ENCODE peak calls at places on chromosomes 1 and 21, in seven cellular contexts. B is mesothelial cell of epicardium, S is adrenal gland, Z is right lobe of liver, T is kidney, V is foreskin fibroblast, U is psoas muscle. P is an unnamed sample.

GRCh38 chr21:26433386-26433785 is 139.7 kb downstream of the CYYR1 start:
- DNase-seq in B (no peak), S (no peak), Z (no peak), T (no peak), V (peak; percentile 26), U (no peak), P (no peak)

GRCh38 chr1:15304708-15305326 is 57.8 kb downstream of the FHAD1 start:
- DNase-seq in B (peak; percentile 80), S (peak; percentile 72), Z (peak; percentile 70), T (no peak), V (peak; percentile 67), U (peak; percentile 64), P (no peak)

GRCh38 chr1:201264554-201264953 is 18.8 kb upstream of the PKP1 start:
- DNase-seq in B (no peak), S (no peak), Z (no peak), T (no peak), V (no peak), U (no peak), P (no peak)

GRCh38 chr1:62689524-62689923 is 1.3 kb upstream of the DOCK7 start:
- DNase-seq in B (no peak), S (no peak), Z (no peak), T (no peak), V (peak; percentile 91), U (no peak), P (no peak)

GRCh38 chr21:33976082-33976979 is 60.7 kb upstream of the ATP5PO start:
- DNase-seq in B (peak; percentile 57), S (peak; percentile 16), Z (no peak), T (no peak), V (peak; percentile 95), U (no peak), P (peak; percentile 93)

GRCh38 chr1:208231929-208232360 is 12.2 kb downstream of the PLXNA2 start:
- DNase-seq in B (no peak), S (no peak), Z (no peak), T (no peak), V (peak; percentile 79), U (no peak), P (peak; percentile 57)

GRCh38 chr1:104787866-104788510 is 1038.3 kb downstream of the AMY1C start:
- DNase-seq in B (no peak), S (no peak), Z (no peak), T (peak; percentile 48), V (no peak), U (no peak), P (no peak)

GRCh38 chr1:210301254-210301955 is 27.3 kb upstream of the HHAT start:
- DNase-seq in B (no peak), S (no peak), Z (no peak), T (no peak), V (peak; percentile 74), U (no peak), P (no peak)

GRCh38 chr1:221344693-221345092 is 397.2 kb downstream of the DUSP10 start:
- DNase-seq in B (no peak), S (no peak), Z (no peak), T (no peak), V (peak; percentile 78), U (no peak), P (no peak)

GRCh38 chr1:56502700-56503245 is 76.6 kb downstream of the PLPP3 start:
- DNase-seq in B (no peak), S (peak; percentile 72), Z (no peak), T (no peak), V (peak; percentile 31), U (no peak), P (no peak)

GRCh38 chr1:30412241-30413110 is 310.9 kb downstream of the MATN1 start:
- DNase-seq in B (peak; percentile 28), S (no peak), Z (peak; percentile 26), T (no peak), V (no peak), U (no peak), P (no peak)

GRCh38 chr1:84698151-84698651 is 7.9 kb upstream of the SSX2IP start:
- DNase-seq in B (no peak), S (no peak), Z (no peak), T (no peak), V (peak; percentile 91), U (no peak), P (peak; percentile 77)

GRCh38 chr1:241849345-241849695 is 1.3 kb downstream of the EXO1 start:
- DNase-seq in B (no peak), S (no peak), Z (no peak), T (no peak), V (no peak), U (no peak), P (no peak)

GRCh38 chr1:150235436-150235851 is 468 bp downstream of the ANP32E start:
- DNase-seq in B (peak; percentile 39), S (peak; percentile 35), Z (no peak), T (no peak), V (no peak), U (no peak), P (no peak)

GRCh38 chr1:150234647-150235435 is 1.1 kb downstream of the ANP32E start:
- DNase-seq in B (peak; percentile 62), S (peak; percentile 85), Z (peak; percentile 91), T (peak; percentile 94), V (peak; percentile 90), U (peak; percentile 90), P (no peak)

GRCh38 chr1:150237746-150238145 is 1.8 kb upstream of the ANP32E start:
- DNase-seq in B (peak; percentile 20), S (no peak), Z (no peak), T (no peak), V (no peak), U (no peak), P (no peak)

GRCh38 chr1:150236614-150236934 is 662 bp upstream of the ANP32E start:
- DNase-seq in B (no peak), S (no peak), Z (no peak), T (no peak), V (no peak), U (no peak), P (no peak)

GRCh38 chr1:150235852-150236613 is at the start of gene ANP32E:
- DNase-seq in B (peak; percentile 89), S (peak; percentile 97), Z (peak; percentile 96), T (peak; percentile 97), V (peak; percentile 99), U (peak; percentile 97), P (peak; percentile 99)
- TF ChIP-seq CTCF in B (no peak), S (peak; percentile 57), Z (peak; percentile 20), T (no peak), V (no peak), U (peak; percentile 28), P (no peak)

DNA sequence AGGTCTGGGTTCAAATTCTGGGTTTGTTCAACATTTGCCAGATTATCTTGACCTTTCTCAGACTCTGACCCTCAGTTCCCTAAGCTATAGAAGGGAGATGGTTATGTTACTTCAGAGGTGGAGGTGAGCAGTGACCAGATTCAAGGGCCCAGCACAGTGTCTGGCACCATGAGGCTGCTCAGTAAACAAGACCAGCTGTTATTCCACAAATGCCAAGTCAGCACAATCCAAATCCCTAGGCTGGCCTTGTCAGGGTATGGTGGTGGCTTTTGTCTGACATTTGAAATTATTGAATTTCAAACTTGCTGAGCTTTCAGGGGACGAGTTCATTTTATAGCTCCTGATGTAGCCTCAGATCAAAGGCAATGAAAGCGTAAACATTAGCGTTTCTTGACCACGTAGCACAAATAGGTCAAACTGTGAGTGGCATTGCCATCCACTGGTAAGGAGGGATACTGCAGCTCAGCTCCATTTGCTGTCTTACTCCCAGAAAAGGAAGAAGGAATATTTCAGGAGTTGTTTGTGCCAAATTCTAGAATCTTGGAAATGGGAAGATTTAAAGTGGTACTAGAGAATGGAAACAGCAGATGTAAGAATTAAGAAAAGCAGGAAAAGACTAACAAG is 94.3 kb upstream of the EDN2 start:
- DNase-seq in B (no peak), S (peak; percentile 10), Z (no peak), T (no peak), V (peak; percentile 37), U (no peak), P (peak; percentile 1)
- TF ChIP-seq CTCF in B (peak; percentile 30), S (peak; percentile 55), Z (peak; percentile 61), T (peak; percentile 56), V (peak; percentile 37), U (peak; percentile 57), P (peak; percentile 50)

GRCh38 chr21:23963454-23963853 is 1643.8 kb downstream of the MRPL39 start:
- DNase-seq in B (no peak), S (no peak), Z (no peak), T (no peak), V (no peak), U (no peak), P (no peak)

GRCh38 chr21:23968008-23968407 is 1639.3 kb downstream of the MRPL39 start:
- DNase-seq in B (no peak), S (no peak), Z (no peak), T (no peak), V (no peak), U (no peak), P (no peak)

DNA sequence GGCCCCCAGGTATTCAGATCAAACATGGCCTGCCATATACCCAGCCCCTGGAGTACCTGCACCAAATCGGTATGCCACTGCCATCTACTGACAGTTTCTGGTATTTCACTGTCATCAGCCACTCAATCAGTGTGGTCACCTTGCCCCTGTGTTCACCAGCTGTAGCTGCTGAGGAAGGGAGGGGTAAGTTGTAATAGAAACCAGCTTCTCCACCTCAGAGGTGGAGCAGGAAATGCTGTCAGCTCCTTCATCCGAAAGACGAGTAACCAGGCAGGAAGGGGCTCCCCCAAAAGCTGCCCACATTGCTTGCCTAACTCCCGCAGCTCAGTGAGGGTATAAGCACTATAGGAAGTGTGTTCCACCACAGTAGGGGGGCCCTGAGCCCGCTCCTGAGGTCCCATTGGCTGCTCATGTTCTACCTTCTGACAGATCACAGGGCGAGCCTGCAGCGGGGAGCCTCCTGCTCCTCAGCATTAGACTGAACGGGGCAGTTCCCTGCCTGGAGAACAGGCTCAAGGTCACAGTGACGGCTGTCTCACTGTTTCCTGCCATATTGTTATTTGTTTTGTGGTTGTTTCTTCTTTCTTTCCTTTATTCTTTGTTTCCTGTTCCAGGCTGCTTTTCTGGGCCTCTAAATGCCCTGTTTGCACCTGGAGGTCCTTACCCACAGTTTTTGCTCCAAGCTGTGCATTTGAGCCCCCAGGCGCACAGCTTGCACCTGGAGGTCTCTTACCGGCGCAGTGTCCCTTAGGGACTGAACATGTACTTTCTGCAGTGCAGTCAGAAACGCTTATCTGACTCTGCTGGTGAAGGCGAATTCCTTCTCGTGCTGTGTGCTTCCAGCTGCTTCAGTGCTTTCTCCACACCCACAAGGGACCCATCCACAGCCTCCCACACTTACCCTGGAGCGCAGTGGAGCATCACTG is 1638.3 kb downstream of the MRPL39 start:
- DNase-seq in B (no peak), S (peak; percentile 46), Z (no peak), T (no peak), V (peak; percentile 1), U (no peak), P (peak; percentile 28)
- TF ChIP-seq CTCF in B (peak; percentile 37), S (peak; percentile 66), Z (peak; percentile 54), T (peak; percentile 57), V (no peak), U (no peak), P (peak; percentile 76)

GRCh38 chr1:11649624-11650330 is 4.5 kb downstream of the FBXO2 start:
- DNase-seq in B (no peak), S (peak; percentile 58), Z (peak; percentile 86), T (peak; percentile 59), V (no peak), U (no peak), P (no peak)

GRCh38 chr1:11651017-11651416 is 3.2 kb downstream of the FBXO2 start:
- DNase-seq in B (no peak), S (no peak), Z (no peak), T (no peak), V (no peak), U (no peak), P (no peak)

GRCh38 chr1:11648732-11649158 is 5.5 kb downstream of the FBXO2 start:
- DNase-seq in B (no peak), S (peak; percentile 29), Z (peak; percentile 77), T (no peak), V (peak; percentile 42), U (no peak), P (no peak)

GRCh38 chr1:11649237-11649623 is 5.0 kb downstream of the FBXO2 start:
- DNase-seq in B (no peak), S (no peak), Z (no peak), T (no peak), V (no peak), U (no peak), P (no peak)

GRCh38 chr1:11650331-11650991 is 3.8 kb downstream of the FBXO2 start:
- DNase-seq in B (peak; percentile 66), S (peak; percentile 77), Z (peak; percentile 93), T (peak; percentile 93), V (peak; percentile 86), U (peak; percentile 87), P (no peak)
- TF ChIP-seq CTCF in B (peak; percentile 24), S (peak; percentile 56), Z (peak; percentile 95), T (peak; percentile 78), V (peak; percentile 58), U (peak; percentile 63), P (peak; percentile 10)

P was measured in astrocyte of the cerebellum.